ENCODE peak calls at places on chromosomes 2 and 18, in five cellular contexts. One of them, this sample, is unnamed.

GRCh38 chr18:50422286-50422898 is 47.5 kb downstream of the SKA1 start:
- DNase-seq in stimulated activated CD8-positive, alpha-beta memory T cell treated with anti-CD3 and anti-CD28 coated beads, Interleukin-12 subunit alpha, Interleukin-12 subunit beta, amount 100 ng/mL, for 1 hour: no peak
- DNase-seq in GM18507: no peak
- DNase-seq in activated T-cell treated with anti-CD3 and anti-CD28 coated beads, Interleukin-2, amount 50 U/mL, for 72 hours: no peak
- DNase-seq in foreskin melanocyte: no peak
- DNase-seq in this sample: no peak

GRCh38 chr2:126753501-126754212 is 97.7 kb downstream of the GYPC start:
- DNase-seq in stimulated activated CD8-positive, alpha-beta memory T cell treated with anti-CD3 and anti-CD28 coated beads, Interleukin-12 subunit alpha, Interleukin-12 subunit beta, amount 100 ng/mL, for 1 hour: no peak
- DNase-seq in GM18507: no peak
- DNase-seq in activated T-cell treated with anti-CD3 and anti-CD28 coated beads, Interleukin-2, amount 50 U/mL, for 72 hours: no peak
- DNase-seq in foreskin melanocyte: no peak
- DNase-seq in this sample: no peak

GRCh38 chr2:222452422-222452950 is 28.1 kb downstream of the SGPP2 start:
- DNase-seq in stimulated activated CD8-positive, alpha-beta memory T cell treated with anti-CD3 and anti-CD28 coated beads, Interleukin-12 subunit alpha, Interleukin-12 subunit beta, amount 100 ng/mL, for 1 hour: no peak
- DNase-seq in GM18507: no peak
- DNase-seq in activated T-cell treated with anti-CD3 and anti-CD28 coated beads, Interleukin-2, amount 50 U/mL, for 72 hours: no peak
- DNase-seq in foreskin melanocyte: no peak
- DNase-seq in this sample: no peak

GRCh38 chr2:132701810-132702209 is 31.8 kb upstream of the LYPD1 start:
- DNase-seq in stimulated activated CD8-positive, alpha-beta memory T cell treated with anti-CD3 and anti-CD28 coated beads, Interleukin-12 subunit alpha, Interleukin-12 subunit beta, amount 100 ng/mL, for 1 hour: no peak
- DNase-seq in GM18507: no peak
- DNase-seq in activated T-cell treated with anti-CD3 and anti-CD28 coated beads, Interleukin-2, amount 50 U/mL, for 72 hours: no peak
- DNase-seq in foreskin melanocyte: peak
- DNase-seq in this sample: no peak

GRCh38 chr2:136420346-136420745 is 302.4 kb upstream of the CXCR4 start:
- DNase-seq in stimulated activated CD8-positive, alpha-beta memory T cell treated with anti-CD3 and anti-CD28 coated beads, Interleukin-12 subunit alpha, Interleukin-12 subunit beta, amount 100 ng/mL, for 1 hour: no peak
- DNase-seq in GM18507: no peak
- DNase-seq in activated T-cell treated with anti-CD3 and anti-CD28 coated beads, Interleukin-2, amount 50 U/mL, for 72 hours: no peak
- DNase-seq in foreskin melanocyte: no peak
- DNase-seq in this sample: no peak

GRCh38 chr2:174335605-174336402 is 1.1 kb downstream of the SP9 start:
- DNase-seq in stimulated activated CD8-positive, alpha-beta memory T cell treated with anti-CD3 and anti-CD28 coated beads, Interleukin-12 subunit alpha, Interleukin-12 subunit beta, amount 100 ng/mL, for 1 hour: no peak
- DNase-seq in GM18507: no peak
- DNase-seq in activated T-cell treated with anti-CD3 and anti-CD28 coated beads, Interleukin-2, amount 50 U/mL, for 72 hours: peak
- DNase-seq in foreskin melanocyte: no peak
- DNase-seq in this sample: no peak

GRCh38 chr2:195451160-195451559 is 205.9 kb upstream of the SLC39A10 start:
- DNase-seq in stimulated activated CD8-positive, alpha-beta memory T cell treated with anti-CD3 and anti-CD28 coated beads, Interleukin-12 subunit alpha, Interleukin-12 subunit beta, amount 100 ng/mL, for 1 hour: no peak
- DNase-seq in GM18507: no peak
- DNase-seq in activated T-cell treated with anti-CD3 and anti-CD28 coated beads, Interleukin-2, amount 50 U/mL, for 72 hours: no peak
- DNase-seq in foreskin melanocyte: no peak
- DNase-seq in this sample: no peak

GRCh38 chr18:61742555-61743429 is 150.0 kb downstream of the RNF152 start:
- DNase-seq in stimulated activated CD8-positive, alpha-beta memory T cell treated with anti-CD3 and anti-CD28 coated beads, Interleukin-12 subunit alpha, Interleukin-12 subunit beta, amount 100 ng/mL, for 1 hour: no peak
- DNase-seq in GM18507: no peak
- DNase-seq in activated T-cell treated with anti-CD3 and anti-CD28 coated beads, Interleukin-2, amount 50 U/mL, for 72 hours: no peak
- DNase-seq in foreskin melanocyte: no peak
- DNase-seq in this sample: no peak

GRCh38 chr18:56565596-56566355 is 72.6 kb downstream of the TXNL1 start:
- DNase-seq in stimulated activated CD8-positive, alpha-beta memory T cell treated with anti-CD3 and anti-CD28 coated beads, Interleukin-12 subunit alpha, Interleukin-12 subunit beta, amount 100 ng/mL, for 1 hour: no peak
- DNase-seq in GM18507: no peak
- DNase-seq in activated T-cell treated with anti-CD3 and anti-CD28 coated beads, Interleukin-2, amount 50 U/mL, for 72 hours: no peak
- DNase-seq in foreskin melanocyte: no peak
- DNase-seq in this sample: no peak

This sample was measured in activated CD4-positive, CD25-positive, alpha-beta regulatory T cell treated with anti-CD3 and anti-CD28 coated beads, Interleukin-2, amount 50 U/mL, for 16 hours.